ENCODE peak calls at places on chromosome 22, in eight cellular contexts. A, X, N, F, Q, E, G and H are unnamed samples.

GRCh38 chr22:33677536-33677935 is 242.7 kb downstream of the LARGE1 start:
- DNase-seq in A (no peak), X (no peak), N (no peak), F (no peak), Q (no peak), E (no peak), G (no peak), H (no peak)

GRCh38 chr22:19910180-19910744 is 31.3 kb upstream of the COMT start:
- DNase-seq in A (no peak), X (no peak), N (no peak), F (no peak), Q (no peak), E (no peak), G (no peak), H (no peak)

GRCh38 chr22:49934891-49935557 is 16.6 kb downstream of the CRELD2 start:
- DNase-seq in A (peak; percentile 44), X (peak; percentile 65), N (peak; percentile 92), F (peak; percentile 63), Q (peak; percentile 95), E (peak; percentile 98), G (peak; percentile 93), H (peak; percentile 79)

GRCh38 chr22:35684270-35684700 is 33.4 kb upstream of the APOL5 start:
- DNase-seq in A (peak; percentile 34), X (peak; percentile 67), N (no peak), F (no peak), Q (peak; percentile 63), E (no peak), G (no peak), H (peak; percentile 13)

GRCh38 chr22:39818050-39818449 is 75.5 kb downstream of the ENTHD1 start:
- DNase-seq in A (no peak), X (no peak), N (no peak), F (no peak), Q (peak; percentile 45), E (no peak), G (no peak), H (no peak)

GRCh38 chr22:39528080-39528661 is 4.4 kb downstream of the RPS19BP1 start:
- DNase-seq in A (no peak), X (no peak), N (peak; percentile 41), F (no peak), Q (peak; percentile 63), E (peak; percentile 69), G (no peak), H (no peak)

GRCh38 chr22:24989541-24989951 is 37.0 kb downstream of the KIAA1671 start:
- DNase-seq in A (no peak), X (no peak), N (no peak), F (no peak), Q (peak; percentile 67), E (no peak), G (peak; percentile 42), H (no peak)

GRCh38 chr22:19821523-19822300 is 33.0 kb downstream of the GNB1L start:
- DNase-seq in A (no peak), X (no peak), N (no peak), F (no peak), Q (no peak), E (no peak), G (peak; percentile 16), H (no peak)

GRCh38 chr22:27597703-27598444 is 203.7 kb downstream of the MN1 start:
- DNase-seq in A (no peak), X (no peak), N (no peak), F (no peak), Q (no peak), E (no peak), G (no peak), H (no peak)

GRCh38 chr22:29152381-29153138 is 53.1 kb upstream of the EMID1 start:
- DNase-seq in A (no peak), X (peak; percentile 55), N (no peak), F (no peak), Q (no peak), E (peak; percentile 75), G (no peak), H (no peak)

GRCh38 chr22:21092797-21093554 is 47.2 kb downstream of the LRRC74B start:
- DNase-seq in A (no peak), X (no peak), N (no peak), F (no peak), Q (no peak), E (no peak), G (no peak), H (no peak)

GRCh38 chr22:45503816-45504702 is 1.4 kb downstream of the FBLN1 start:
- DNase-seq in A (no peak), X (peak; percentile 97), N (no peak), F (no peak), Q (peak; percentile 43), E (peak; percentile 72), G (no peak), H (peak; percentile 50)

GRCh38 chr22:22882033-22882717 is 5.4 kb upstream of the IGLL5 start:
- DNase-seq in A (no peak), X (no peak), N (peak; percentile 60), F (no peak), Q (peak; percentile 82), E (peak; percentile 34), G (no peak), H (no peak)

GRCh38 chr22:38788417-38788816 is 5.5 kb downstream of the DNAL4 start:
- DNase-seq in A (peak; percentile 70), X (no peak), N (no peak), F (no peak), Q (peak; percentile 87), E (peak; percentile 84), G (no peak), H (no peak)

GRCh38 chr22:19890502-19891349 is 36.1 kb upstream of the GNB1L start:
- DNase-seq in A (peak; percentile 61), X (no peak), N (no peak), F (no peak), Q (no peak), E (peak; percentile 67), G (peak; percentile 16), H (no peak)

GRCh38 chr22:49971232-49972162 is 10.9 kb downstream of the PIM3 start:
- DNase-seq in A (no peak), X (peak; percentile 64), N (peak; percentile 92), F (peak; percentile 34), Q (peak; percentile 95), E (peak; percentile 95), G (peak; percentile 94), H (no peak)

GRCh38 chr22:29517215-29517908 is 36.2 kb downstream of the THOC5 start:
- DNase-seq in A (no peak), X (no peak), N (no peak), F (no peak), Q (no peak), E (no peak), G (peak; percentile 52), H (no peak)

GRCh38 chr22:38655532-38656255 is 498 bp downstream of the FAM227A start:
- DNase-seq in A (no peak), X (no peak), N (no peak), F (no peak), Q (peak; percentile 65), E (no peak), G (peak; percentile 28), H (peak; percentile 22)

GRCh38 chr22:42174062-42174461 is 43.5 kb upstream of the CYP2D6 start:
- DNase-seq in A (no peak), X (no peak), N (no peak), F (no peak), Q (no peak), E (no peak), G (no peak), H (no peak)

GRCh38 chr22:26318975-26319374 is 110.1 kb upstream of the ASPHD2 start:
- DNase-seq in A (no peak), X (no peak), N (no peak), F (no peak), Q (no peak), E (no peak), G (no peak), H (no peak)
- TF ChIP-seq CTCF in A (no peak), X (no peak), N (no peak), F (no peak), Q (peak; percentile 40), E (no peak), G (no peak), H (peak; percentile 20)

GRCh38 chr22:48798281-48799226 is 1029.1 kb downstream of the BRD1 start:
- DNase-seq in A (no peak), X (no peak), N (no peak), F (no peak), Q (no peak), E (no peak), G (no peak), H (no peak)

GRCh38 chr22:48795664-48796063 is 1032.0 kb downstream of the BRD1 start:
- DNase-seq in A (no peak), X (no peak), N (no peak), F (no peak), Q (no peak), E (no peak), G (no peak), H (no peak)

GRCh38 chr22:48797731-48798130 is 1029.9 kb downstream of the BRD1 start:
- DNase-seq in A (no peak), X (no peak), N (no peak), F (no peak), Q (no peak), E (no peak), G (no peak), H (no peak)

GRCh38 chr22:48794906-48795305 is 1032.8 kb downstream of the BRD1 start:
- DNase-seq in A (no peak), X (no peak), N (no peak), F (no peak), Q (no peak), E (no peak), G (no peak), H (no peak)

DNA sequence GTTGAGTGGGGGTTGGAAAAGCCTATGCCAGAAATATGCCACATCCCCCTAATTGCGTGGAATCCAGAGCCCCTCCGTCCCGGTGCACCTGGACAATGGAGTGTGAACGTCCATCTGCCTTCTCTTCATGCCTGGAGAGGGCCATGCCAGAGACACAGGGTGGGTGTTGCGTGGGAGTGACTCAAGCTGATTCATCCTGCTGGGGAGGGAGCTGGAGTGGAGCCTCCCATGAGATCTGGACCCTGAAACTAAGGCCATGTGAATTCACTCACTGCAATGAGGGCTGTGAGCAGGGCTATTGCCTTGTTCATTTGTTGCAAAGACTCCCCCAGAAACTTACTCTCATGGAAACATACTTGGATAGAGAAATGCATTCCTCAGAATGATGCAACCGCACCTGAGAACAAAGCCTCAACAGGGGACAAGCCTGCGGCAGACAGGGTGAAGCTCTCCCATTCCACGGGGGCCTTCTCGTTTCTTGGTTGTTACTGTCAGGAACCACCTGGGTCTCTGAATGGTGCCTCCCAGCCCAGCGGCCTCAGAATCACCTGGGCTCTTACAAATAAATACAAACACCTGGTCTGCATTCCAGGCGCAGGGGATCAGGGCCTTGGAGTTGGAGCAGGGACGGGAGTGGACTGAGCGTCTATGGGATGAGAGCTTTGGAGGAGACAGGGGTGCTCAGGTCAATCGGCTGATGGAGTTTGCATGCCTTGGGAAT is 1031.2 kb downstream of the BRD1 start:
- DNase-seq in A (no peak), X (peak; percentile 29), N (no peak), F (no peak), Q (no peak), E (no peak), G (no peak), H (no peak)
- H3K9me3 ChIP-seq in A (peaks cover 12% of the 10 kb centered on the region), X (no peaks in the 10 kb centered on the region), N (no peaks in the 10 kb centered on the region), F (no peaks in the 10 kb centered on the region), Q (no peaks in the 10 kb centered on the region), E (no peaks in the 10 kb centered on the region), G (no peaks in the 10 kb centered on the region), H (no peaks in the 10 kb centered on the region)

GRCh38 chr22:43631201-43631600 is 180.9 kb downstream of the EFCAB6 start:
- DNase-seq in A (no peak), X (no peak), N (no peak), F (no peak), Q (no peak), E (no peak), G (no peak), H (no peak)
- TF ChIP-seq CTCF in A (no peak), X (no peak), N (no peak), F (no peak), Q (no peak), E (no peak), G (no peak), H (no peak)

GRCh38 chr22:47423861-47424820 is 661.7 kb downstream of the TBC1D22A start:
- DNase-seq in A (no peak), X (no peak), N (no peak), F (no peak), Q (no peak), E (no peak), G (no peak), H (no peak)
- H3K9me3 ChIP-seq in A (peaks cover 5% of the 10 kb centered on the region), X (peaks cover 26% of the 10 kb centered on the region), N (no peaks in the 10 kb centered on the region), F (no peaks in the 10 kb centered on the region), Q (no peaks in the 10 kb centered on the region), E (no peaks in the 10 kb centered on the region), G (no peaks in the 10 kb centered on the region), H (no peaks in the 10 kb centered on the region)